ENCODE peak calls at places on chromosomes 3 and 15, in four cellular contexts. S is fibroblast of the aortic adventitia, F is activated T-helper 1 cell treated with Interleukin-2 at 50 U/mL for 16 hours, Q is transverse colon. B is an unnamed sample.

GRCh38 chr15:83775738-83776137 is 121.8 kb downstream of the ADAMTSL3 start:
- DNase-seq in S (no peak), F (no peak), Q (no peak), B (no peak)

GRCh38 chr15:31272558-31273257 is 53.9 kb upstream of the KLF13 start:
- DNase-seq in S (no peak), F (no peak), Q (peak; percentile 86), B (peak; percentile 47)

GRCh38 chr3:64684715-64685261 is 3.0 kb downstream of the ADAMTS9 start:
- DNase-seq in S (peak; percentile 5), F (no peak), Q (peak; percentile 34), B (no peak)

GRCh38 chr15:29913528-29914135 is 91.4 kb upstream of the TJP1 start:
- DNase-seq in S (peak; percentile 78), F (no peak), Q (no peak), B (no peak)

GRCh38 chr15:48177875-48178611 is at the start of gene MYEF2:
- DNase-seq in S (peak; percentile 46), F (peak; percentile 29), Q (peak; percentile 74), B (peak; percentile 38)

GRCh38 chr3:65851827-65852226 is 186.9 kb downstream of the MAGI1 start:
- DNase-seq in S (peak; percentile 78), F (no peak), Q (no peak), B (no peak)

GRCh38 chr15:73231661-73232443 is 136.9 kb downstream of the HCN4 start:
- DNase-seq in S (peak; percentile 60), F (no peak), Q (no peak), B (no peak)

GRCh38 chr15:82830427-82831173 is 21.2 kb downstream of the WHAMM start:
- DNase-seq in S (no peak), F (no peak), Q (no peak), B (no peak)

GRCh38 chr3:139306078-139306477 is 37.7 kb upstream of the MRPS22 start:
- DNase-seq in S (no peak), F (no peak), Q (no peak), B (no peak)

B was measured in globus pallidus.